ENCODE peak calls at places on chromosomes 5 and 9, in ten cellular contexts. One of them, this sample, is unnamed.

GRCh38 chr5:74123928-74124327 is 497.9 kb downstream of the ARHGEF28 start:
- DNase-seq in neural progenitor cell: no peak
- DNase-seq in CD8-positive, alpha-beta T cell: no peak
- DNase-seq in upper lobe of right lung: no peak
- DNase-seq in GM12878: no peak
- DNase-seq in endothelial cell of umbilical vein: no peak
- DNase-seq in K562: no peak
- DNase-seq in AG10803: no peak
- DNase-seq in Caco-2: no peak
- DNase-seq in fibroblast of lung: no peak
- DNase-seq in this sample: no peak

GRCh38 chr5:415928-416635 is 26.9 kb upstream of the EXOC3 start:
- DNase-seq in neural progenitor cell: peak
- DNase-seq in CD8-positive, alpha-beta T cell: no peak
- DNase-seq in upper lobe of right lung: peak
- DNase-seq in GM12878: no peak
- DNase-seq in endothelial cell of umbilical vein: no peak
- DNase-seq in K562: no peak
- DNase-seq in AG10803: no peak
- DNase-seq in Caco-2: no peak
- DNase-seq in fibroblast of lung: no peak
- DNase-seq in this sample: no peak

GRCh38 chr9:105757496-105758251 is 63.3 kb downstream of the TMEM38B start:
- DNase-seq in neural progenitor cell: no peak
- DNase-seq in CD8-positive, alpha-beta T cell: no peak
- DNase-seq in upper lobe of right lung: no peak
- DNase-seq in GM12878: no peak
- DNase-seq in endothelial cell of umbilical vein: no peak
- DNase-seq in K562: no peak
- DNase-seq in AG10803: no peak
- DNase-seq in Caco-2: no peak
- DNase-seq in fibroblast of lung: no peak
- DNase-seq in this sample: no peak

GRCh38 chr9:131180454-131180853 is 55.1 kb downstream of the NUP214 start:
- DNase-seq in neural progenitor cell: no peak
- DNase-seq in CD8-positive, alpha-beta T cell: no peak
- DNase-seq in upper lobe of right lung: no peak
- DNase-seq in GM12878: no peak
- DNase-seq in endothelial cell of umbilical vein: no peak
- DNase-seq in K562: peak
- DNase-seq in AG10803: peak
- DNase-seq in Caco-2: no peak
- DNase-seq in fibroblast of lung: peak
- DNase-seq in this sample: no peak

GRCh38 chr9:89149726-89150125 is 28.9 kb downstream of the SHC3 start:
- DNase-seq in neural progenitor cell: no peak
- DNase-seq in CD8-positive, alpha-beta T cell: no peak
- DNase-seq in upper lobe of right lung: no peak
- DNase-seq in GM12878: no peak
- DNase-seq in endothelial cell of umbilical vein: no peak
- DNase-seq in K562: no peak
- DNase-seq in AG10803: peak
- DNase-seq in Caco-2: no peak
- DNase-seq in fibroblast of lung: peak
- DNase-seq in this sample: no peak

GRCh38 chr5:53480474-53481353 is at the start of gene FST:
- DNase-seq in neural progenitor cell: peak
- DNase-seq in CD8-positive, alpha-beta T cell: no peak
- DNase-seq in upper lobe of right lung: peak
- DNase-seq in GM12878: no peak
- DNase-seq in endothelial cell of umbilical vein: peak
- DNase-seq in K562: peak
- DNase-seq in AG10803: no peak
- DNase-seq in Caco-2: no peak
- DNase-seq in fibroblast of lung: peak
- DNase-seq in this sample: peak

GRCh38 chr9:89817186-89817960 is 212.6 kb downstream of the GADD45G start:
- DNase-seq in neural progenitor cell: no peak
- DNase-seq in CD8-positive, alpha-beta T cell: no peak
- DNase-seq in upper lobe of right lung: peak
- DNase-seq in GM12878: no peak
- DNase-seq in endothelial cell of umbilical vein: no peak
- DNase-seq in K562: no peak
- DNase-seq in AG10803: no peak
- DNase-seq in Caco-2: no peak
- DNase-seq in fibroblast of lung: no peak
- DNase-seq in this sample: no peak

GRCh38 chr5:87579678-87580077 is 166.9 kb upstream of the CCNH start:
- DNase-seq in neural progenitor cell: no peak
- DNase-seq in CD8-positive, alpha-beta T cell: no peak
- DNase-seq in upper lobe of right lung: no peak
- DNase-seq in GM12878: no peak
- DNase-seq in endothelial cell of umbilical vein: no peak
- DNase-seq in K562: no peak
- DNase-seq in AG10803: no peak
- DNase-seq in Caco-2: no peak
- DNase-seq in fibroblast of lung: no peak
- DNase-seq in this sample: no peak

GRCh38 chr5:89769975-89770374 is 639.6 kb downstream of the CETN3 start:
- DNase-seq in neural progenitor cell: no peak
- DNase-seq in CD8-positive, alpha-beta T cell: no peak
- DNase-seq in upper lobe of right lung: no peak
- DNase-seq in GM12878: no peak
- DNase-seq in endothelial cell of umbilical vein: peak
- DNase-seq in K562: no peak
- DNase-seq in AG10803: peak
- DNase-seq in Caco-2: no peak
- DNase-seq in fibroblast of lung: peak
- DNase-seq in this sample: no peak

GRCh38 chr9:114720296-114720695 is 38.3 kb upstream of the TEX48 start:
- DNase-seq in neural progenitor cell: no peak
- DNase-seq in CD8-positive, alpha-beta T cell: no peak
- DNase-seq in upper lobe of right lung: no peak
- DNase-seq in GM12878: no peak
- DNase-seq in endothelial cell of umbilical vein: no peak
- DNase-seq in K562: no peak
- DNase-seq in AG10803: peak
- DNase-seq in Caco-2: no peak
- DNase-seq in fibroblast of lung: peak
- DNase-seq in this sample: peak

GRCh38 chr5:78537821-78538220 is 110.8 kb downstream of the LHFPL2 start:
- DNase-seq in neural progenitor cell: peak
- DNase-seq in CD8-positive, alpha-beta T cell: no peak
- DNase-seq in upper lobe of right lung: no peak
- DNase-seq in GM12878: no peak
- DNase-seq in endothelial cell of umbilical vein: peak
- DNase-seq in K562: peak
- DNase-seq in AG10803: peak
- DNase-seq in Caco-2: peak
- DNase-seq in fibroblast of lung: peak
- DNase-seq in this sample: peak

GRCh38 chr5:142063878-142064331 is 44.7 kb upstream of the NDFIP1 start:
- DNase-seq in neural progenitor cell: peak
- DNase-seq in CD8-positive, alpha-beta T cell: peak
- DNase-seq in upper lobe of right lung: no peak
- DNase-seq in GM12878: no peak
- DNase-seq in endothelial cell of umbilical vein: peak
- DNase-seq in K562: no peak
- DNase-seq in AG10803: peak
- DNase-seq in Caco-2: no peak
- DNase-seq in fibroblast of lung: peak
- DNase-seq in this sample: no peak

GRCh38 chr9:85960688-85961093 is 19.7 kb downstream of the NAA35 start:
- DNase-seq in neural progenitor cell: no peak
- DNase-seq in CD8-positive, alpha-beta T cell: no peak
- DNase-seq in upper lobe of right lung: no peak
- DNase-seq in GM12878: no peak
- DNase-seq in endothelial cell of umbilical vein: peak
- DNase-seq in K562: peak
- DNase-seq in AG10803: no peak
- DNase-seq in Caco-2: no peak
- DNase-seq in fibroblast of lung: no peak
- DNase-seq in this sample: no peak

GRCh38 chr5:15522141-15522540 is 22.2 kb downstream of the FBXL7 start:
- DNase-seq in neural progenitor cell: no peak
- DNase-seq in CD8-positive, alpha-beta T cell: no peak
- DNase-seq in upper lobe of right lung: no peak
- DNase-seq in GM12878: no peak
- DNase-seq in endothelial cell of umbilical vein: peak
- DNase-seq in K562: no peak
- DNase-seq in AG10803: no peak
- DNase-seq in Caco-2: no peak
- DNase-seq in fibroblast of lung: no peak
- DNase-seq in this sample: no peak

GRCh38 chr5:132059043-132059695 is 1.3 kb upstream of the IL3 start:
- DNase-seq in neural progenitor cell: no peak
- DNase-seq in CD8-positive, alpha-beta T cell: peak
- DNase-seq in upper lobe of right lung: peak
- DNase-seq in GM12878: no peak
- DNase-seq in endothelial cell of umbilical vein: no peak
- DNase-seq in K562: no peak
- DNase-seq in AG10803: no peak
- DNase-seq in Caco-2: peak
- DNase-seq in fibroblast of lung: no peak
- DNase-seq in this sample: no peak

GRCh38 chr9:116377179-116377790 is 223.7 kb downstream of the PAPPA start:
- DNase-seq in neural progenitor cell: no peak
- DNase-seq in CD8-positive, alpha-beta T cell: no peak
- DNase-seq in upper lobe of right lung: no peak
- DNase-seq in GM12878: no peak
- DNase-seq in endothelial cell of umbilical vein: peak
- DNase-seq in K562: no peak
- DNase-seq in AG10803: peak
- DNase-seq in Caco-2: no peak
- DNase-seq in fibroblast of lung: peak
- DNase-seq in this sample: peak

DNA sequence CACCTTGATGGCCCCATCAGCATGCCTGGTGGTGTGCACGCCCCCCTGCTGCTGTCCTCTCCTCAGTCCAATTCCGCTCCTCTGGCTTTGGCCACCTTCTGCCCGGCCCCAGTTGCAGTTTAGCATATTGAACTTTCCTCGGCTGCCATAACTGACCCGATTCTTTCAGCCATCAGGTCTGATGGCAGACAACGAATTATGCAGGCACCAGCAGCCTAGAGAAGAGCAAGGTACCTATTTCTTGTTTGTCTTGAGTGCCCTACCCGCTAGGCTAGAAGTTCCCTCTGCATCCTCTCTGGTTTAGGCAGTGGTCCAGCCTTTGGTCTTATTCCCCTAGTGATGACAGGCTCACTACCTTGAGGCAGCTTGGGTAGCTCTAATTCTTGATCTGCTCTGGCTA is 43.0 kb upstream of the SLC25A51 start:
- DNase-seq in neural progenitor cell: no peak
- DNase-seq in CD8-positive, alpha-beta T cell: no peak
- DNase-seq in upper lobe of right lung: no peak
- DNase-seq in GM12878: no peak
- DNase-seq in endothelial cell of umbilical vein: no peak
- DNase-seq in K562: no peak
- DNase-seq in AG10803: no peak
- DNase-seq in Caco-2: no peak
- DNase-seq in fibroblast of lung: no peak
- DNase-seq in this sample: no peak
- H3K4me3 ChIP-seq in neural progenitor cell: no peak
- H3K4me3 ChIP-seq in CD8-positive, alpha-beta T cell: no peak
- H3K4me3 ChIP-seq in upper lobe of right lung: no peak
- H3K4me3 ChIP-seq in GM12878: no peak
- H3K4me3 ChIP-seq in endothelial cell of umbilical vein: no peak
- H3K4me3 ChIP-seq in K562: no peak
- H3K4me3 ChIP-seq in AG10803: no peak
- H3K4me3 ChIP-seq in Caco-2: no peak
- H3K4me3 ChIP-seq in fibroblast of lung: no peak
- H3K4me3 ChIP-seq in this sample: no peak

DNA sequence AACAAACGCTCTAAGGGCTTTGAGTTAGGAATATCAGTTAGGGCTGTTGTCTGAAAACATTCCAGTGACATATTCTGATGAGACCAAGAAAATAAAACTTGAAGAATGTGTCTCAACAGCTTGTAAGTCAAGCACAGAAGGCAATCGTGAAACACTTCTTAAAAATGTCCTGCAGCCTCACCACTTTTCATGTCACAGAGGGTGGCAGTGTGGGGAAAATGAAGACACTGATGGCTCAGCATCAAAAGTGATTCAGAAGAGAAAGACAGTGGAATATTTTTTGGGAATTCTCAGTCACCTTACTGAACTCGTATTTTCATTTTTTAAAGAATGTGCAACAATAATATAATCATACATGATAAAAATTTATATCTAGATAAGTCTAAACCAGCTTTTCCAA is 247.3 kb downstream of the CTNND2 start:
- DNase-seq in neural progenitor cell: no peak
- DNase-seq in CD8-positive, alpha-beta T cell: no peak
- DNase-seq in upper lobe of right lung: no peak
- DNase-seq in GM12878: no peak
- DNase-seq in endothelial cell of umbilical vein: no peak
- DNase-seq in K562: no peak
- DNase-seq in AG10803: no peak
- DNase-seq in Caco-2: no peak
- DNase-seq in fibroblast of lung: no peak
- DNase-seq in this sample: no peak
- TF ChIP-seq CTCF in neural progenitor cell: no peak
- TF ChIP-seq CTCF in CD8-positive, alpha-beta T cell: no peak
- TF ChIP-seq CTCF in upper lobe of right lung: no peak
- TF ChIP-seq CTCF in GM12878: no peak
- TF ChIP-seq CTCF in endothelial cell of umbilical vein: no peak
- TF ChIP-seq CTCF in K562: no peak
- TF ChIP-seq CTCF in AG10803: no peak
- TF ChIP-seq CTCF in Caco-2: no peak
- TF ChIP-seq CTCF in fibroblast of lung: no peak
- TF ChIP-seq CTCF in this sample: no peak

DNA sequence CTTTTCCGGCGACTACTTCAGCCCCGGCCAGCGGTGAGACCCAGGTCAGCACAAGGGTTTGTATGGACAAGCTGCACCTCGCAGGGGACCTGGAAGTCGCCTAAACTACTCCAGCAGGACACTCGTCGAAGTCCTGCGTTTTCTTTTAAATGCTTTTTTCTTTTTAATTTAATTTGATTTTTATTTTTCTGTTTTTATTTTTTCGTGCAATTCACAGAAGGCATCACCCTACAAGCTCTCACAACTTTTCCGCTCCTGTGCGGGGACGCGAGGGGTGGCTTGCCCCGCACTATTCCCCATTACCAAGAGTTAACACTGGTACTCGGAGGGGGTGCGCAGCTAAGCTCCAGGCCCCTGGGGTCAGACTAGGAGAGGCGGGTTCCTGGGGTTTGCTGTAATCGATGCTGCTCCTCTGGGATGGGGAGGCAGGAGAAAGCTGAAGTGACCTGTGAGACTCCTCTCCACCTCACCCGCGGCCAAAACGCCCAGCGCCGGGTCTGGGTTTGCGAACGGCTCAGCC is 1.3 kb downstream of the EDIL3 start:
- DNase-seq in neural progenitor cell: no peak
- DNase-seq in CD8-positive, alpha-beta T cell: no peak
- DNase-seq in upper lobe of right lung: peak
- DNase-seq in GM12878: no peak
- DNase-seq in endothelial cell of umbilical vein: no peak
- DNase-seq in K562: no peak
- DNase-seq in AG10803: no peak
- DNase-seq in Caco-2: no peak
- DNase-seq in fibroblast of lung: no peak
- DNase-seq in this sample: no peak
- H3K4me3 ChIP-seq in neural progenitor cell: peak
- H3K4me3 ChIP-seq in CD8-positive, alpha-beta T cell: no peak
- H3K4me3 ChIP-seq in upper lobe of right lung: peak
- H3K4me3 ChIP-seq in GM12878: no peak
- H3K4me3 ChIP-seq in endothelial cell of umbilical vein: peak
- H3K4me3 ChIP-seq in K562: no peak
- H3K4me3 ChIP-seq in AG10803: peak
- H3K4me3 ChIP-seq in Caco-2: no peak
- H3K4me3 ChIP-seq in fibroblast of lung: peak
- H3K4me3 ChIP-seq in this sample: no peak

GRCh38 chr5:125412051-125412560 is 665.7 kb upstream of the ZNF608 start:
- DNase-seq in neural progenitor cell: peak
- DNase-seq in CD8-positive, alpha-beta T cell: no peak
- DNase-seq in upper lobe of right lung: no peak
- DNase-seq in GM12878: peak
- DNase-seq in endothelial cell of umbilical vein: peak
- DNase-seq in K562: no peak
- DNase-seq in AG10803: no peak
- DNase-seq in Caco-2: peak
- DNase-seq in fibroblast of lung: peak
- DNase-seq in this sample: no peak
- TF ChIP-seq CTCF in neural progenitor cell: no peak
- TF ChIP-seq CTCF in CD8-positive, alpha-beta T cell: no peak
- TF ChIP-seq CTCF in upper lobe of right lung: no peak
- TF ChIP-seq CTCF in GM12878: peak
- TF ChIP-seq CTCF in endothelial cell of umbilical vein: no peak
- TF ChIP-seq CTCF in K562: no peak
- TF ChIP-seq CTCF in AG10803: no peak
- TF ChIP-seq CTCF in Caco-2: no peak
- TF ChIP-seq CTCF in fibroblast of lung: no peak
- TF ChIP-seq CTCF in this sample: no peak

This sample was measured in PC-9.